ENCODE peak calls at places on chromosomes 4 and X, in ten cellular contexts. X is caudate nucleus; I is CD4-positive, alpha-beta T cell; F is vagina; Z is substantia nigra; N is Panc1; V is cardiac muscle cell; Y is CD8-positive, alpha-beta memory T cell; G is coronary artery; C is HL-60. U is an unnamed sample.

GRCh38 chr4:174517502-174517901 is 4.8 kb downstream of the HPGD start:
- DNase-seq in X (no peak), I (no peak), F (no peak), Z (no peak), N (no peak), V (no peak), Y (no peak), G (no peak), C (no peak), U (no peak)

GRCh38 chr4:52911684-52912294 is 49.7 kb downstream of the RASL11B start:
- DNase-seq in X (peak; percentile 45), I (peak; percentile 49), F (no peak), Z (peak; percentile 17), N (peak; percentile 46), V (peak; percentile 88), Y (peak; percentile 46), G (no peak), C (peak; percentile 75), U (no peak)

GRCh38 chr4:177375971-177376370 is 66.3 kb downstream of the AGA start:
- DNase-seq in X (no peak), I (no peak), F (no peak), Z (no peak), N (no peak), V (no peak), Y (no peak), G (no peak), C (no peak), U (no peak)

GRCh38 chr4:139556071-139556734 is at the start of gene SETD7:
- DNase-seq in X (peak; percentile 89), I (peak; percentile 37), F (no peak), Z (peak; percentile 59), N (no peak), V (peak; percentile 72), Y (peak; percentile 26), G (peak; percentile 86), C (peak; percentile 47), U (peak; percentile 45)

GRCh38 chr4:38949416-38950051 is 81.9 kb downstream of the FAM114A1 start:
- DNase-seq in X (no peak), I (peak; percentile 15), F (no peak), Z (no peak), N (no peak), V (no peak), Y (peak; percentile 3), G (no peak), C (no peak), U (no peak)

GRCh38 chr4:166622425-166622977 is 611.8 kb downstream of the SPOCK3 start:
- DNase-seq in X (no peak), I (no peak), F (no peak), Z (no peak), N (no peak), V (no peak), Y (no peak), G (no peak), C (no peak), U (no peak)

GRCh38 chrX:14832151-14832550 is 40.7 kb downstream of the FANCB start:
- DNase-seq in X (no peak), I (no peak), F (no peak), Z (no peak), N (no peak), V (no peak), Y (no peak), G (no peak), C (no peak), U (no peak)

GRCh38 chrX:107272431-107272921 is 66.1 kb downstream of the DNAAF6 start:
- DNase-seq in X (no peak), I (peak; percentile 1), F (no peak), Z (no peak), N (no peak), V (peak; percentile 35), Y (no peak), G (no peak), C (no peak), U (no peak)

GRCh38 chr4:112514449-112515277 is 1.3 kb downstream of the NEUROG2 start:
- DNase-seq in X (no peak), I (no peak), F (no peak), Z (no peak), N (no peak), V (no peak), Y (no peak), G (no peak), C (no peak), U (no peak)

GRCh38 chr4:168361365-168362024 is 42.9 kb upstream of the DDX60 start:
- DNase-seq in X (no peak), I (no peak), F (no peak), Z (no peak), N (no peak), V (no peak), Y (no peak), G (no peak), C (no peak), U (no peak)

GRCh38 chr4:121709766-121710405 is 13.1 kb upstream of the ANXA5 start:
- DNase-seq in X (no peak), I (no peak), F (no peak), Z (no peak), N (no peak), V (no peak), Y (no peak), G (no peak), C (no peak), U (no peak)

GRCh38 chr4:121712001-121712655 is 15.3 kb upstream of the ANXA5 start:
- DNase-seq in X (no peak), I (no peak), F (no peak), Z (no peak), N (no peak), V (no peak), Y (no peak), G (no peak), C (no peak), U (no peak)

GRCh38 chr4:121712783-121713182 is 16.0 kb upstream of the ANXA5 start:
- DNase-seq in X (no peak), I (no peak), F (no peak), Z (no peak), N (no peak), V (no peak), Y (no peak), G (no peak), C (no peak), U (no peak)

GRCh38 chr4:121714548-121714947 is 17.8 kb upstream of the ANXA5 start:
- DNase-seq in X (no peak), I (no peak), F (no peak), Z (no peak), N (no peak), V (no peak), Y (no peak), G (no peak), C (no peak), U (no peak)

DNA sequence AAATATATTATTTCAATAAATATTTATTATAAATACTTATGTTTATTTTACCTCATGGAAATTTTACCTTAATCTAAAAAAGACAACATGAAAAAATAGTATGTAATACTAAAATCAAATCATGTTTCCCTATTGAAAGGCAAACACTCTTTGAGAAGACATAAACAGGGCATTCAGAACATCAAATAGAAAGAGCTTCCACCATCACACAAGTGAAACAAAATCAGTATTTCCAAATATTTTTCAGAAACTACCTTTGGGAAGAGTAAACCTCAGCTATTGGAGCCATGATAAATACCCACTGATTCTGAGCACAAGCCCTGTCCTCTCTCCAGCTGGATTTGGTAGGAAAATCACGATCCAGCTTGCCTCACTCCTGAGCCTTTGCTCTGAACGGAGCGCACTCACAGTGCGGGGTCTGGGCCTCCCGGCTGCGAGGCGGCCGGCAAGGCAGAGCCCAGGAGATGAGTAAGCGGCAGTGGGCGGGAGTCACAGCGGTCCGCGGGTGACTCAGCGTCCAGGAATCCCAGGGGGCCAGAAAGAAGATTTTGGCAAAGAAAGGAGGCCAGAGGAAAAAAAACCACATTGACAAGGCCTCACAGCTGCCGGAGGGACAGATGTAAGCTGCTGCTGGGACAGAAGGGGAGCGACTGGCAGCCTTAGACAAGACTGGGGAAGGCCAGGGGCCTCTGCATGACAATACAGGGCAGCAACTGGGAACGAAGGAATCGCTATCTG is 14.7 kb upstream of the ANXA5 start:
- DNase-seq in X (no peak), I (no peak), F (no peak), Z (peak; percentile 30), N (no peak), V (peak; percentile 72), Y (no peak), G (peak; percentile 92), C (no peak), U (no peak)
- H3K27ac ChIP-seq in X (peak overlapping the region; percentile 18), I (no peak overlapping the region), F (peak overlapping the region; percentile 76), Z (peak overlapping the region; percentile 16), N (peak overlapping the region; percentile 78), V (no peak overlapping the region), Y (no peak overlapping the region), G (peak overlapping the region; percentile 62), C (no peak overlapping the region), U (peak overlapping the region; percentile 71)

DNA sequence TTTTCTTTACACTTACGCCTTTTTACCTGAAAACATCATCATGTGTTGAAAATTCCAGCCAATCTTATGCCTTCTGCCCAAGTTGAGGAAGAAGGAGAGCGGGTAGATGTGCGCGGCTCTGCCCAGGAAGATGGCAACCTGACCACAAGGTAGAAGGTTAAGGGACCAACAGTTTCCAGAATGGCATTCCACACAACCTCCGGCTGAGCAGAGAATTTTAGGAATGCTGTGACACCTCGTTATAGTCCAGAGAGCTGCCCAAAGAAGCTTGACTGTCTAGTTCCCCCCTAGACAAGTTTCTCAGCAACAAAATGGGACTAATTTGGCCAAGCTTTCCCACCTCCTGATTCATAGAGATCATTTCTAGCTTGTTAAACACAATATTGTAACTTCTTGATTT is 75.1 kb downstream of the CHST7 start:
- DNase-seq in X (no peak), I (no peak), F (no peak), Z (no peak), N (no peak), V (no peak), Y (no peak), G (no peak), C (no peak), U (no peak)
- H3K27ac ChIP-seq in X (no peak overlapping the region), I (no peak overlapping the region), F (no peak overlapping the region), Z (no peak overlapping the region), N (no peak overlapping the region), V (no peak overlapping the region), Y (no peak overlapping the region), G (no peak overlapping the region), C (no peak overlapping the region), U (no peak overlapping the region)

DNA sequence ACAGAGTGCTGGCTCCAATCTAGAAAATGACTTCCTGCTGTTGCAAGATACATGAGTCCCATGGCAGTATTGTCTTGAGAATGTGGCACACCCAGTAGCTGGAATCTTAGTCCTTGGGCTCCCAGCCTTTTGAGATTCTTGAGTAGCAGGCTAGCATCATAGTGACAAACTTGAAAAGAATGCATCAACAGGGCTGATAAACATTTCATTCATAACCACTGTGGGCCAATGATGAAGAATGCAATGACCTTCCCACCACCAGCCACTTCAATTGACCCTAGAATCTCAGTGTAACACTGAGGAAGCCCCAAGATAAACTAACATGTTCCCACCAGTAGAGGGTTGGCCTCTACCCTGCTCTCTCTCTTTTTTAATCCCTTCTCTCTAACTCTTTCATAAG is 329.3 kb downstream of the GBA3 start:
- DNase-seq in X (no peak), I (no peak), F (no peak), Z (no peak), N (no peak), V (no peak), Y (no peak), G (no peak), C (no peak), U (no peak)
- H3K27ac ChIP-seq in X (no peak overlapping the region), I (no peak overlapping the region), F (no peak overlapping the region), Z (no peak overlapping the region), N (no peak overlapping the region), V (no peak overlapping the region), Y (no peak overlapping the region), G (no peak overlapping the region), C (no peak overlapping the region), U (no peak overlapping the region)

DNA sequence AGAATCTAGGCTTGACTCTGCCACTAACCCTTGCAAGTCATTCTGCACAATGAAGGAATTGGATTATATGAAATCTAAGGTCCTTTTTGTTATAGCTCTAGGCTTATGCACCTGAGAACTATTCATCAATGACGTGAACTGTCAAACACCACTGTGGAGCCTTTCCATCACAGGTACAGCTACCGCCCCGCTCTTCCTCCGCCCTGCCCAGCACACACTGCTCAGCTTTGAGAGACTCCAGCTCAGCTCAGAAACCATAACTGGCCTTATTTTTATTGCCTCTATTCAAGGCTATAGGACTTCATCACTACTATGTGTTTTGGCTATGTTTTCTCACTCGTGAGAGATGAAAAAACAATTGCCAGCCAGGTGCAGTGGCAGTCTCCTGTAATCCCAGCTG is 88.2 kb upstream of the RPL34 start:
- DNase-seq in X (no peak), I (no peak), F (no peak), Z (no peak), N (no peak), V (no peak), Y (no peak), G (no peak), C (no peak), U (no peak)
- H3K27ac ChIP-seq in X (no peak overlapping the region), I (no peak overlapping the region), F (no peak overlapping the region), Z (no peak overlapping the region), N (no peak overlapping the region), V (no peak overlapping the region), Y (no peak overlapping the region), G (no peak overlapping the region), C (no peak overlapping the region), U (no peak overlapping the region)

U was measured in esophagus squamous epithelium.